ENCODE peak calls at places on chromosomes 4 and X, in seven cellular contexts. L, X, M, A, F, W and Z are unnamed samples.
A peak's percentile ranks its signal among the peaks of the same experiment; 100 is the strongest.

GRCh38 chrX:144738246-144738645 is 509.1 kb upstream of the SPANXN1 start:
- DNase-seq in L (no peak), X (no peak), M (no peak), A (no peak), F (no peak), W (no peak), Z (no peak)

GRCh38 chrX:71637253-71637618 is 18.9 kb upstream of the CXCR3 start:
- DNase-seq in L (no peak), X (no peak), M (no peak), A (no peak), F (no peak), W (no peak), Z (no peak)

GRCh38 chrX:96480081-96480480 is 204.6 kb upstream of the DIAPH2 start:
- DNase-seq in L (no peak), X (no peak), M (no peak), A (no peak), F (peak; percentile 45), W (no peak), Z (no peak)

GRCh38 chr4:113467581-113467980 is 294.0 kb downstream of the CAMK2D start:
- DNase-seq in L (no peak), X (no peak), M (no peak), A (no peak), F (no peak), W (no peak), Z (no peak)

GRCh38 chrX:3576886-3577516 is 136.4 kb downstream of the PRKX start:
- DNase-seq in L (no peak), X (no peak), M (no peak), A (no peak), F (no peak), W (no peak), Z (no peak)

GRCh38 chrX:153689654-153690465 is 2.1 kb downstream of the SLC6A8 start:
- DNase-seq in L (no peak), X (no peak), M (no peak), A (no peak), F (no peak), W (no peak), Z (no peak)

GRCh38 chr4:111988514-111988913 is 156.7 kb upstream of the FAM241A start:
- DNase-seq in L (no peak), X (no peak), M (no peak), A (no peak), F (no peak), W (no peak), Z (no peak)

GRCh38 chrX:45716747-45717146 is 516.1 kb upstream of the DIPK2B start:
- DNase-seq in L (no peak), X (no peak), M (no peak), A (no peak), F (no peak), W (no peak), Z (no peak)

GRCh38 chrX:154727418-154728323 is 23.2 kb downstream of the GAB3 start:
- DNase-seq in L (no peak), X (no peak), M (peak; percentile 51), A (no peak), F (no peak), W (peak; percentile 83), Z (no peak)

GRCh38 chrX:149374751-149375150 is 130.4 kb downstream of the IDS start:
- DNase-seq in L (no peak), X (no peak), M (no peak), A (no peak), F (no peak), W (no peak), Z (no peak)

GRCh38 chr4:36325916-36326315 is 44.5 kb downstream of the DTHD1 start:
- DNase-seq in L (no peak), X (no peak), M (no peak), A (no peak), F (no peak), W (no peak), Z (no peak)

GRCh38 chr4:36324808-36325207 is 43.4 kb downstream of the DTHD1 start:
- DNase-seq in L (no peak), X (no peak), M (no peak), A (no peak), F (no peak), W (no peak), Z (no peak)

GRCh38 chr4:36322921-36323354 is 41.5 kb downstream of the DTHD1 start:
- DNase-seq in L (no peak), X (no peak), M (no peak), A (no peak), F (no peak), W (no peak), Z (no peak)

GRCh38 chr4:36325499-36325898 is 44.1 kb downstream of the DTHD1 start:
- DNase-seq in L (no peak), X (no peak), M (no peak), A (no peak), F (no peak), W (no peak), Z (no peak)

GRCh38 chr4:36323801-36324419 is 42.5 kb downstream of the DTHD1 start:
- DNase-seq in L (no peak), X (no peak), M (no peak), A (no peak), F (no peak), W (no peak), Z (no peak)
- H3K27ac ChIP-seq in L (no peak overlapping the region), X (no peak overlapping the region), M (no peak overlapping the region), A (no peak overlapping the region), F (no peak overlapping the region), W (no peak overlapping the region), Z (no peak overlapping the region)

DNA sequence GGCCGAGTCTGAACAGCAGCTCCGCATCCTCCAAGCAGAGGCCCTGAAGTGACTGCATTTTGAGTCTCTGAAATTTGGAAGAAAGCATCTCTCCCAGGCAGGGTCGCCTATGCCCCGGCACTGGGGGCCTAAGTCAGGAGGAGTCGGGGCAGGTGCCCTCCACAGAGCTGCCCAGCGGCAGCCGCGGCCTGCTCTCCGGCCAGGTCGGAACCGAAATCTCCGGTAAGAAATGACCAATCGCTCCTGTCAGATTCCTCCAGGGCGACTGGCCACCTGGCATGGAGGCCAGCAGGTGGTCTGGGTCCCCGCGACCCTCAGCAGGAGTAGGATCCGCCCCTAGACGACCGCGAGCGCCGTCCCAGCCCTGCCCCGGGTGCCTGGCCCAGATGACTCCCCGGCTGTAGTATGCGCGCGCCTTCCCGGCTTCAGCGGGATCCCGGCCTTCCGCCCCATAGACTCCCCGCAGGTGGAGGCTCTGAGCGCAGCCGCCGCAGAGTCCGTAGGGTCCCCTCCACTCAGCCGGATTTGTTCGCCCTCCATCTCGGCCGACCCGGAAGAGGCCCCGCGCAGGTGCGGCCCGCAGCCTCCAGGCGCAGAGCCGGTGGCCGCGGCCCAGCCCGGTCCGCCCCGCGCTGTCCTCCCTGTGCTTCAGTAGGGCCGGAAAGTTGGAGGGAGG is 1.5 kb downstream of the NKX1-1 start:
- DNase-seq in L (no peak), X (no peak), M (peak; percentile 30), A (no peak), F (no peak), W (no peak), Z (peak; percentile 88)
- H3K4me1 ChIP-seq in L (peaks cover 46% of the 10 kb centered on the region), X (no peaks in the 10 kb centered on the region), M (no peaks in the 10 kb centered on the region), A (peaks cover 44% of the 10 kb centered on the region), F (no peaks in the 10 kb centered on the region), W (peaks cover 18% of the 10 kb centered on the region), Z (peaks cover 46% of the 10 kb centered on the region)

DNA sequence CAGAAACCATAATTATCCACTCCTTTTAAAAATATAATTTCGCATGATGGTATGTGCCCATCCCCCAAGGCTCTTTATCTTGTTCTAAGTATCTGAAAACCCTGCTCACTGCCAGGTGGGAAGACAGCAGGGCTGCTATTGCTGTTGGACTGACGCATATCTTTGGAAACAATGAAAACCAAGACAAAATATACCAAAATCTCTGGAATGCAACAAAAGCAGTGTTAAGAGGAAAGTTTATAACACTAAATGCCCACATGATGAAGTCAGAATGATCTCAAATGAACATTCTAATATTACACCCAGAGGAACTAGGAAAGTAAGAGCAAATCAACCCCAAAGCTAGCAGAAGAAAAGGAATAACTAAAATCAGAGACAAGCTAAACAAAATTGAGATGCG is 162.0 kb downstream of the FAM47B start:
- DNase-seq in L (no peak), X (no peak), M (no peak), A (no peak), F (no peak), W (no peak), Z (no peak)
- H3K9me3 ChIP-seq in L (no peaks in the 10 kb centered on the region), X (no peaks in the 10 kb centered on the region), M (no peaks in the 10 kb centered on the region), A (no peaks in the 10 kb centered on the region), F (no peaks in the 10 kb centered on the region), W (no peaks in the 10 kb centered on the region), Z (no peaks in the 10 kb centered on the region)

GRCh38 chr4:138242830-138243149 is 641 bp upstream of the SLC7A11 start:
- DNase-seq in L (no peak), X (no peak), M (no peak), A (no peak), F (no peak), W (no peak), Z (no peak)

GRCh38 chr4:138242076-138242829 is at the start of gene SLC7A11:
- DNase-seq in L (peak; percentile 4), X (peak; percentile 81), M (peak; percentile 70), A (peak; percentile 8), F (peak; percentile 97), W (peak; percentile 26), Z (no peak)

GRCh38 chr4:138239496-138239895 is 2.7 kb downstream of the SLC7A11 start:
- DNase-seq in L (no peak), X (no peak), M (no peak), A (no peak), F (no peak), W (no peak), Z (no peak)

GRCh38 chr4:138241281-138242075 is 671 bp downstream of the SLC7A11 start:
- DNase-seq in L (no peak), X (no peak), M (no peak), A (no peak), F (peak; percentile 72), W (no peak), Z (no peak)

DNA sequence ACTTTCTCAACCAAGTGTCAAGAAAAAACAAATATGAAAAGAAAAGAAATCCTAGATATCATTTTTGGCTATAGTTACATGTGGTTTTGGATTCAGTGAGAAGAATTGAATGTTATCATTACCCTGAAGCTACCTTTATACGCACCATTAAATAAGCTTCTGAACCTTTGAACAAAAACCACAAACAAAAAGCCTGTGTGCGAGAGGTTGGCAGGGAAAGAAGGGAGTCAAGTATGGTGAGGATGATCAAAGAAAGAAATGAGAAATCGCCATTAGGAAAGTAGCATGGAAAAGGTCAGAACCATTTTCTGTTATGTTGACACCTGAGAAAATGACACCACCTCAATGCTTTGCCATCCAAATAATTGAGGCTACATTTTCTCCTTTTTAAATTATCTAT is 1.2 kb upstream of the SLC7A11 start:
- DNase-seq in L (no peak), X (no peak), M (no peak), A (no peak), F (no peak), W (no peak), Z (no peak)
- H3K27ac ChIP-seq in L (no peak overlapping the region), X (no peak overlapping the region), M (no peak overlapping the region), A (no peak overlapping the region), F (peak overlapping the region; percentile 99), W (no peak overlapping the region), Z (no peak overlapping the region)

GRCh38 chrX:41919870-41920269 is 3.5 kb downstream of the CASK start:
- DNase-seq in L (no peak), X (no peak), M (no peak), A (no peak), F (no peak), W (no peak), Z (no peak)
- H3K4me1 ChIP-seq in L (no peaks in the 10 kb centered on the region), X (peaks cover 22% of the 10 kb centered on the region), M (peaks cover 4% of the 10 kb centered on the region), A (no peaks in the 10 kb centered on the region), F (peaks cover 15% of the 10 kb centered on the region), W (no peaks in the 10 kb centered on the region), Z (no peaks in the 10 kb centered on the region)

GRCh38 chr4:41750158-41750623 is 1.7 kb upstream of the PHOX2B start:
- DNase-seq in L (no peak), X (no peak), M (no peak), A (no peak), F (no peak), W (no peak), Z (no peak)
- H3K9me3 ChIP-seq in L (no peaks in the 10 kb centered on the region), X (no peaks in the 10 kb centered on the region), M (no peaks in the 10 kb centered on the region), A (no peaks in the 10 kb centered on the region), F (no peaks in the 10 kb centered on the region), W (no peaks in the 10 kb centered on the region), Z (no peaks in the 10 kb centered on the region)

GRCh38 chr4:33579951-33580350 is 2664.4 kb downstream of the ARAP2 start:
- DNase-seq in L (no peak), X (no peak), M (no peak), A (no peak), F (no peak), W (no peak), Z (no peak)
- H3K27ac ChIP-seq in L (no peak overlapping the region), X (no peak overlapping the region), M (no peak overlapping the region), A (no peak overlapping the region), F (no peak overlapping the region), W (no peak overlapping the region), Z (no peak overlapping the region)